ENCODE peak calls at places on chromosomes 7 and 10, in nine cellular contexts. R is psoas muscle; X is GM23338; M is transverse colon; I is GM23248; U is CD8-positive, alpha-beta T cell; O is fibroblast of lung; A is SJSA1; T is Caco-2. P is an unnamed sample.

GRCh38 chr7:55532150-55532917 is 40.0 kb downstream of the VOPP1 start:
- DNase-seq in T (no peak), O (no peak), U (no peak), R (no peak), A (no peak), I (no peak), M (no peak), X (no peak), P (no peak)

GRCh38 chr10:78337016-78337415 is 303.4 kb downstream of the RPS24 start:
- DNase-seq in M (no peak), X (no peak), O (no peak), T (no peak), A (peak; percentile 36), R (no peak), U (no peak), I (no peak), P (no peak)

GRCh38 chr10:5317547-5318107 is 47.1 kb upstream of the UCN3 start:
- DNase-seq in X (no peak), O (peak; percentile 74), T (no peak), U (peak; percentile 50), I (peak; percentile 92), R (peak; percentile 66), M (no peak), A (peak; percentile 90), P (peak; percentile 36)

GRCh38 chr10:86756511-86757109 is at the start of gene BMPR1A:
- DNase-seq in M (no peak), U (no peak), R (peak; percentile 95), I (no peak), A (no peak), X (peak; percentile 63), O (no peak), T (peak; percentile 92), P (peak; percentile 47)

GRCh38 chr10:6114299-6114698 is 25.5 kb downstream of the RBM17 start:
- DNase-seq in U (no peak), A (no peak), T (no peak), X (no peak), O (peak; percentile 45), M (no peak), I (peak; percentile 34), R (no peak), P (no peak)

GRCh38 chr7:99624487-99624886 is 7.7 kb downstream of the ZSCAN25 start:
- DNase-seq in O (no peak), I (no peak), T (no peak), X (no peak), U (peak; percentile 65), R (peak; percentile 51), M (peak; percentile 34), A (peak; percentile 39), P (no peak)

GRCh38 chr7:93043393-93043985 is 74.3 kb downstream of the SAMD9 start:
- DNase-seq in U (no peak), T (no peak), R (no peak), O (peak; percentile 93), M (no peak), X (peak; percentile 76), I (peak; percentile 95), A (peak; percentile 81), P (peak; percentile 95)

GRCh38 chr10:9634466-9634865 is 1383.2 kb upstream of the CELF2 start:
- DNase-seq in R (no peak), X (no peak), U (no peak), A (no peak), T (no peak), I (peak; percentile 65), M (no peak), O (peak; percentile 87), P (no peak)

GRCh38 chr7:150324366-150324961 is 1.1 kb upstream of the ACTR3C start:
- DNase-seq in O (peak; percentile 65), U (no peak), X (peak; percentile 17), T (no peak), M (no peak), R (no peak), I (no peak), A (no peak), P (no peak)

GRCh38 chr10:80322711-80323110 is 33.3 kb upstream of the MAT1A start:
- DNase-seq in U (no peak), R (no peak), O (no peak), M (no peak), I (no peak), X (no peak), A (no peak), T (no peak), P (no peak)

GRCh38 chr7:44461387-44461786 is 29.1 kb downstream of the NUDCD3 start:
- DNase-seq in X (no peak), T (no peak), A (no peak), U (no peak), M (no peak), O (peak; percentile 65), I (peak; percentile 78), R (no peak), P (no peak)

GRCh38 chr10:121459279-121459764 is 138.9 kb downstream of the FGFR2 start:
- DNase-seq in I (no peak), U (no peak), T (no peak), O (no peak), R (no peak), M (no peak), X (no peak), A (no peak), P (no peak)

GRCh38 chr10:26479766-26480492 is 41.8 kb downstream of the APBB1IP start:
- DNase-seq in U (no peak), R (no peak), X (no peak), T (no peak), A (no peak), I (no peak), O (no peak), M (no peak), P (no peak)

GRCh38 chr7:100584677-100585510 is 1.0 kb downstream of the LRCH4 start:
- DNase-seq in X (peak; percentile 80), M (peak; percentile 79), I (peak; percentile 75), R (no peak), A (no peak), T (peak; percentile 93), O (peak; percentile 82), U (no peak), P (peak; percentile 79)

GRCh38 chr10:91571671-91572070 is 61.2 kb downstream of the PPP1R3C start:
- DNase-seq in X (no peak), U (no peak), M (no peak), A (no peak), O (peak; percentile 57), I (no peak), R (no peak), T (no peak), P (no peak)

GRCh38 chr7:3805151-3805550 is 504.1 kb downstream of the SDK1 start:
- DNase-seq in M (no peak), R (no peak), T (no peak), U (no peak), X (no peak), O (peak; percentile 76), I (no peak), A (peak; percentile 57), P (no peak)

GRCh38 chr7:50690541-50691011 is 92.1 kb downstream of the GRB10 start:
- DNase-seq in X (no peak), O (peak; percentile 52), I (no peak), A (no peak), R (no peak), T (no peak), M (no peak), U (no peak), P (no peak)

GRCh38 chr7:111238891-111239290 is 148.0 kb downstream of the LRRN3 start:
- DNase-seq in T (no peak), A (no peak), X (no peak), O (peak; percentile 79), U (no peak), I (peak; percentile 6), M (no peak), R (no peak), P (no peak)
- H3K4me1 ChIP-seq in T (no peaks in the 10 kb centered on the region), A (no peaks in the 10 kb centered on the region), X (peaks cover 17% of the 10 kb centered on the region), O (peaks cover 2% of the 10 kb centered on the region), U (no peaks in the 10 kb centered on the region), I (peaks cover 4% of the 10 kb centered on the region), M (peaks cover 7% of the 10 kb centered on the region), R (no peaks in the 10 kb centered on the region), P (peaks cover 10% of the 10 kb centered on the region)

GRCh38 chr7:28411876-28412662 is at the start of gene CREB5:
- DNase-seq in T (no peak), O (no peak), X (peak; percentile 65), I (no peak), A (no peak), M (no peak), U (no peak), R (no peak), P (no peak)
- H3K4me3 ChIP-seq in T (no peak within 1 kb of the TSS), O (no peak within 1 kb of the TSS), X (no peak within 1 kb of the TSS), I (peak within 1 kb of the TSS; percentile 85), A (no peak within 1 kb of the TSS), M (no peak within 1 kb of the TSS), U (no peak within 1 kb of the TSS), R (peak within 1 kb of the TSS; percentile 84), P (no peak within 1 kb of the TSS)

GRCh38 chr7:22861576-22861975 is 38.9 kb upstream of the TOMM7 start:
- DNase-seq in M (no peak), X (no peak), R (no peak), O (no peak), T (no peak), A (no peak), U (no peak), I (no peak), P (no peak)
- H3K4me1 ChIP-seq in M (no peaks in the 10 kb centered on the region), X (peaks cover 10% of the 10 kb centered on the region), R (peaks cover 30% of the 10 kb centered on the region), O (peaks cover 28% of the 10 kb centered on the region), T (peaks cover 6% of the 10 kb centered on the region), A (peaks cover 36% of the 10 kb centered on the region), U (no peaks in the 10 kb centered on the region), I (peaks cover 58% of the 10 kb centered on the region), P (peaks cover 6% of the 10 kb centered on the region)

DNA sequence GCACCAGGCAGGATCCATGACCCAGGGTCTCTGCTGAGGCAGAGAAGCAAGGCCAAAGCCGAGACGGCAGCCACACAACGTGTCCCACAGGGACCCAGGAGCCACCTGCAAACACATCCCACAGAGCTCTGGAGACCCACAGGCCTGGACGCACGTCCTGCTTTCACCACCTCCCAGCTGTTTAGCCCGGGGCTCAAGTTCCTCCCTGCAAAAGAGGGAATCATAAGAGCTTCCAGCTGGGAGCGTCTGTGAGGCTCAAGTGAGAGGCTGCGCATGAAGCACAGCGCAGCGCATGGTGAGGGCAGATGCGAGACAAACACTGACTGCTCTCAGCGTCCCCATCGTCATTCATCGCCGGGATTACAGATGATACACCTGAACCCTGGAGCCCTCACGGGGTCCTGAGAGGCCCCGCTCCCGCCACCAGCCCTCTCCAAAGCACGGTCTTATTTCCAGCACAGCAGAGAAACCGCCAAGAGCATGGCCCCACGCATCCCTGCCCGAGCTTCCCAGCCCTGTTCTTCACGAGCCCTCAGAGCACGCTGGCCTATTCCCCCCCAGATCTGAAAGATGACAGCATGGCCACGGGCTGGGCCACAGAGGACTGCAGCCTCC is 88.7 kb downstream of the MAD1L1 start:
- DNase-seq in X (no peak), U (no peak), M (no peak), O (no peak), R (no peak), I (no peak), A (no peak), T (no peak), P (peak; percentile 15)
- H3K4me3 ChIP-seq in X (no peak overlapping the region), U (no peak overlapping the region), M (no peak overlapping the region), O (no peak overlapping the region), R (no peak overlapping the region), I (no peak overlapping the region), A (no peak overlapping the region), T (no peak overlapping the region), P (no peak overlapping the region)

GRCh38 chr10:103042908-103043307 is 124.8 kb downstream of the CNNM2 start:
- DNase-seq in R (no peak), I (no peak), X (peak; percentile 34), T (no peak), A (no peak), O (no peak), M (no peak), U (no peak), P (no peak)
- H3K4me1 ChIP-seq in R (peaks cover 3% of the 10 kb centered on the region), I (peaks cover 20% of the 10 kb centered on the region), X (peaks cover 35% of the 10 kb centered on the region), T (no peaks in the 10 kb centered on the region), A (peaks cover 43% of the 10 kb centered on the region), O (peaks cover 2% of the 10 kb centered on the region), M (peaks cover 5% of the 10 kb centered on the region), U (no peaks in the 10 kb centered on the region), P (no peaks in the 10 kb centered on the region)

GRCh38 chr10:34812771-34813170 is 2.3 kb downstream of the PARD3 start:
- DNase-seq in X (no peak), T (no peak), U (no peak), A (no peak), R (no peak), I (no peak), M (no peak), O (no peak), P (no peak)
- H3K4me3 ChIP-seq in X (peak overlapping the region; percentile 94), T (no peak overlapping the region), U (no peak overlapping the region), A (no peak overlapping the region), R (peak overlapping the region; percentile 81), I (no peak overlapping the region), M (no peak overlapping the region), O (no peak overlapping the region), P (no peak overlapping the region)